ENCODE peak calls at places on chromosomes 5 and 9, in eight cellular contexts. A, V, Q, U, S, X, G and D are unnamed samples.

GRCh38 chr5:65062684-65063083 is 294.0 kb downstream of the CWC27 start:
- DNase-seq in U (peak; percentile 76), S (peak; percentile 71), X (no peak), Q (no peak), V (no peak), A (peak; percentile 64), G (no peak), D (peak; percentile 62)

GRCh38 chr5:74865799-74866652 is at the start of gene FAM169A:
- DNase-seq in Q (peak; percentile 58), U (no peak), X (peak; percentile 51), A (peak; percentile 55), G (no peak), S (no peak), V (no peak), D (peak; percentile 65)

GRCh38 chr9:95008151-95008771 is 281.8 kb downstream of the AOPEP start:
- DNase-seq in X (peak; percentile 38), U (no peak), S (no peak), Q (no peak), A (no peak), V (no peak), G (peak; percentile 86), D (peak; percentile 26)

GRCh38 chr5:173099461-173099860 is 43.3 kb downstream of the CREBRF start:
- DNase-seq in Q (no peak), A (no peak), S (no peak), U (no peak), V (no peak), X (no peak), G (no peak), D (no peak)

GRCh38 chr5:135537745-135538144 is 2.0 kb upstream of the NEUROG1 start:
- DNase-seq in G (no peak), S (no peak), Q (no peak), U (no peak), X (no peak), A (no peak), V (no peak), D (no peak)

GRCh38 chr9:99011161-99011709 is 67.5 kb downstream of the COL15A1 start:
- DNase-seq in Q (no peak), S (no peak), U (no peak), X (no peak), V (no peak), G (no peak), A (no peak), D (no peak)

GRCh38 chr9:137256839-137257238 is 1.7 kb downstream of the NELFB start:
- DNase-seq in Q (no peak), U (no peak), X (no peak), A (no peak), V (no peak), G (no peak), S (no peak), D (no peak)

GRCh38 chr5:158127536-158127935 is 268.6 kb upstream of the CLINT1 start:
- DNase-seq in Q (no peak), X (no peak), G (no peak), A (no peak), S (no peak), V (no peak), U (peak; percentile 64), D (no peak)

GRCh38 chr9:93303258-93303771 is 119.4 kb downstream of the WNK2 start:
- DNase-seq in S (peak; percentile 31), Q (no peak), X (no peak), G (no peak), U (peak; percentile 36), A (no peak), V (no peak), D (no peak)

GRCh38 chr5:96017951-96018350 is 56.3 kb upstream of the ELL2 start:
- DNase-seq in U (no peak), X (no peak), G (peak; percentile 27), V (no peak), S (no peak), A (no peak), Q (no peak), D (no peak)

GRCh38 chr5:87347841-87348240 is 64.9 kb downstream of the CCNH start:
- DNase-seq in Q (no peak), A (no peak), G (no peak), S (no peak), V (no peak), U (no peak), X (no peak), D (no peak)

GRCh38 chr9:97571664-97572063 is 61.5 kb downstream of the TSTD2 start:
- DNase-seq in Q (no peak), A (no peak), X (no peak), G (no peak), S (no peak), V (no peak), U (peak; percentile 84), D (no peak)

GRCh38 chr5:107153304-107153703 is 517.4 kb downstream of the EFNA5 start:
- DNase-seq in V (no peak), X (no peak), G (no peak), A (no peak), S (no peak), Q (no peak), U (no peak), D (no peak)

GRCh38 chr5:59660737-59661136 is 232.8 kb downstream of the PDE4D start:
- DNase-seq in Q (no peak), V (no peak), X (no peak), G (no peak), U (no peak), A (peak; percentile 36), S (no peak), D (no peak)

GRCh38 chr9:16058131-16058549 is 505.3 kb downstream of the CCDC171 start:
- DNase-seq in Q (no peak), X (no peak), U (no peak), S (no peak), A (no peak), G (no peak), V (no peak), D (no peak)

GRCh38 chr5:173714551-173715428 is 98.3 kb upstream of the BOD1 start:
- DNase-seq in X (no peak), Q (no peak), U (no peak), G (no peak), S (no peak), A (peak; percentile 71), V (no peak), D (no peak)

GRCh38 chr9:91416086-91416712 is 7.4 kb downstream of the NFIL3 start:
- DNase-seq in X (no peak), U (no peak), A (no peak), S (no peak), G (no peak), Q (no peak), V (no peak), D (no peak)

GRCh38 chr5:68447121-68447520 is 231.6 kb downstream of the PIK3R1 start:
- DNase-seq in G (no peak), Q (no peak), X (no peak), U (no peak), V (no peak), A (no peak), S (no peak), D (no peak)

GRCh38 chr5:94010814-94011213 is 269.4 kb upstream of the POU5F2 start:
- DNase-seq in X (no peak), U (no peak), G (no peak), A (no peak), V (no peak), Q (no peak), S (no peak), D (no peak)

GRCh38 chr5:151578326-151579025 is 12.7 kb downstream of the FAT2 start:
- DNase-seq in V (no peak), U (no peak), Q (no peak), A (no peak), X (no peak), S (no peak), G (no peak), D (no peak)

GRCh38 chr5:30376848-30377247 is 816.6 kb upstream of the CDH6 start:
- DNase-seq in X (no peak), U (no peak), Q (no peak), V (no peak), A (no peak), G (no peak), S (no peak), D (no peak)

GRCh38 chr5:169350759-169351240 is 49.9 kb upstream of the SLIT3 start:
- DNase-seq in U (no peak), G (no peak), A (peak; percentile 93), Q (no peak), V (peak; percentile 31), S (peak; percentile 77), X (no peak), D (no peak)
- TF ChIP-seq EP300 in U (no peak), G (no peak), A (peak; percentile 97), Q (no peak), V (no peak), S (no peak), X (no peak), D (no peak)

GRCh38 chr5:131386779-131387178 is 122.9 kb downstream of the CDC42SE2 start:
- DNase-seq in A (no peak), X (no peak), V (no peak), S (no peak), U (no peak), G (peak; percentile 82), Q (no peak), D (no peak)

GRCh38 chr5:131384616-131385214 is 120.9 kb downstream of the CDC42SE2 start:
- DNase-seq in Q (no peak), U (no peak), S (no peak), V (no peak), X (no peak), G (no peak), A (no peak), D (no peak)

GRCh38 chr5:131387236-131387635 is 123.4 kb downstream of the CDC42SE2 start:
- DNase-seq in V (no peak), X (no peak), Q (no peak), G (no peak), S (no peak), A (no peak), U (no peak), D (no peak)

GRCh38 chr5:131384181-131384580 is 120.3 kb downstream of the CDC42SE2 start:
- DNase-seq in S (no peak), G (no peak), A (no peak), V (no peak), U (no peak), X (no peak), Q (no peak), D (no peak)

DNA sequence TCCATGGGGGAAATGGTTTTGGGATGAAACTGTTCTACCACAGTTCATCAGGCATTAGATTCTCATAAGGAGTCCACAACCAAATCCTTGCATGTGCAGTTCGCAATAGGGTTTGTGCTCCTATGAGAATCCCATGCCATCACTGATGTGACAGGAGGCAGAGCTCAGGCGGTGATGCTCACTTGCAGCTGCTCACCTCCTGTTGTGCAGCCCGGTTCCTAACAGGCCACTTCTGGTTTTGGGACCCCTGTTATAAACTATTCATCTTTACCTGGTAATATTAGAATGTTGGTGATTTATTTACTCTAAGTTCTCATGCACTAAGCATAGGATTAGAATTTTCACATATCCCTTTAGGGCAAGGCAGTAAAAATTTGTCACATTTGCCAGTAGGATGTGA is 122.3 kb downstream of the CDC42SE2 start:
- DNase-seq in Q (no peak), S (no peak), U (no peak), A (no peak), G (no peak), V (no peak), X (no peak), D (no peak)
- H3K4me3 ChIP-seq in Q (no peak overlapping the region), S (no peak overlapping the region), U (no peak overlapping the region), A (no peak overlapping the region), G (no peak overlapping the region), V (no peak overlapping the region), X (no peak overlapping the region), D (no peak overlapping the region)

GRCh38 chr5:134224905-134225779 is 731 bp downstream of the PPP2CA start:
- DNase-seq in S (peak; percentile 79), V (no peak), G (peak; percentile 65), X (peak; percentile 62), A (peak; percentile 55), Q (peak; percentile 57), U (peak; percentile 81), D (peak; percentile 83)
- TF ChIP-seq CTCF in S (no peak), V (no peak), G (peak; percentile 54), X (no peak), A (no peak), Q (no peak), U (no peak), D (no peak)

GRCh38 chr5:37921452-37921851 is 81.6 kb upstream of the GDNF start:
- DNase-seq in X (no peak), U (no peak), V (no peak), S (no peak), G (no peak), A (no peak), Q (no peak), D (no peak)
- TF ChIP-seq EP300 in X (no peak), U (no peak), V (no peak), S (no peak), G (no peak), A (no peak), Q (no peak), D (no peak)